ENCODE peak calls at places on chromosomes 6 and 20, in ten cellular contexts. One of them, this sample, is unnamed.

GRCh38 chr6:41284726-41285125 is 1.8 kb downstream of the TREM1 start:
- DNase-seq in heart right ventricle: no peak
- DNase-seq in astrocyte: peak
- DNase-seq in fibroblast of pulmonary artery: peak
- DNase-seq in bronchial epithelial cell: peak
- DNase-seq in AG04450: no peak
- DNase-seq in IMR-90: peak
- DNase-seq in cardiac fibroblast: peak
- DNase-seq in prostate gland: no peak
- DNase-seq in GM23338: no peak
- DNase-seq in this sample: peak

GRCh38 chr20:62065669-62066338 is at the start of gene TAF4:
- DNase-seq in heart right ventricle: peak
- DNase-seq in astrocyte: peak
- DNase-seq in fibroblast of pulmonary artery: peak
- DNase-seq in bronchial epithelial cell: no peak
- DNase-seq in AG04450: peak
- DNase-seq in IMR-90: peak
- DNase-seq in cardiac fibroblast: peak
- DNase-seq in prostate gland: peak
- DNase-seq in GM23338: peak
- DNase-seq in this sample: peak

GRCh38 chr20:48725589-48725991 is 102.2 kb downstream of the PREX1 start:
- DNase-seq in heart right ventricle: no peak
- DNase-seq in astrocyte: peak
- DNase-seq in fibroblast of pulmonary artery: peak
- DNase-seq in bronchial epithelial cell: no peak
- DNase-seq in AG04450: no peak
- DNase-seq in IMR-90: peak
- DNase-seq in cardiac fibroblast: peak
- DNase-seq in prostate gland: no peak
- DNase-seq in GM23338: no peak
- DNase-seq in this sample: peak

GRCh38 chr6:38973178-38974057 is 75.2 kb upstream of the GLP1R start:
- DNase-seq in heart right ventricle: no peak
- DNase-seq in astrocyte: peak
- DNase-seq in fibroblast of pulmonary artery: peak
- DNase-seq in bronchial epithelial cell: peak
- DNase-seq in AG04450: peak
- DNase-seq in IMR-90: peak
- DNase-seq in cardiac fibroblast: peak
- DNase-seq in prostate gland: peak
- DNase-seq in GM23338: peak
- DNase-seq in this sample: peak

GRCh38 chr6:106820412-106820852 is 154.1 kb downstream of the CD24 start:
- DNase-seq in heart right ventricle: no peak
- DNase-seq in astrocyte: peak
- DNase-seq in fibroblast of pulmonary artery: peak
- DNase-seq in bronchial epithelial cell: no peak
- DNase-seq in AG04450: no peak
- DNase-seq in IMR-90: peak
- DNase-seq in cardiac fibroblast: peak
- DNase-seq in prostate gland: no peak
- DNase-seq in GM23338: no peak
- DNase-seq in this sample: peak

GRCh38 chr6:43851204-43851855 is 81.3 kb downstream of the VEGFA start:
- DNase-seq in heart right ventricle: no peak
- DNase-seq in astrocyte: peak
- DNase-seq in fibroblast of pulmonary artery: peak
- DNase-seq in bronchial epithelial cell: no peak
- DNase-seq in AG04450: no peak
- DNase-seq in IMR-90: peak
- DNase-seq in cardiac fibroblast: peak
- DNase-seq in prostate gland: no peak
- DNase-seq in GM23338: peak
- DNase-seq in this sample: peak

GRCh38 chr20:6058684-6059295 is 4.9 kb upstream of the LRRN4 start:
- DNase-seq in heart right ventricle: no peak
- DNase-seq in astrocyte: peak
- DNase-seq in fibroblast of pulmonary artery: peak
- DNase-seq in bronchial epithelial cell: peak
- DNase-seq in AG04450: no peak
- DNase-seq in IMR-90: no peak
- DNase-seq in cardiac fibroblast: peak
- DNase-seq in prostate gland: no peak
- DNase-seq in GM23338: no peak
- DNase-seq in this sample: no peak

GRCh38 chr20:37542281-37542680 is 14.6 kb upstream of the BLCAP start:
- DNase-seq in heart right ventricle: no peak
- DNase-seq in astrocyte: no peak
- DNase-seq in fibroblast of pulmonary artery: no peak
- DNase-seq in bronchial epithelial cell: peak
- DNase-seq in AG04450: no peak
- DNase-seq in IMR-90: peak
- DNase-seq in cardiac fibroblast: no peak
- DNase-seq in prostate gland: no peak
- DNase-seq in GM23338: no peak
- DNase-seq in this sample: no peak

GRCh38 chr20:53004267-53004813 is 32.2 kb downstream of the TSHZ2 start:
- DNase-seq in heart right ventricle: no peak
- DNase-seq in astrocyte: no peak
- DNase-seq in fibroblast of pulmonary artery: no peak
- DNase-seq in bronchial epithelial cell: no peak
- DNase-seq in AG04450: no peak
- DNase-seq in IMR-90: no peak
- DNase-seq in cardiac fibroblast: no peak
- DNase-seq in prostate gland: no peak
- DNase-seq in GM23338: no peak
- DNase-seq in this sample: no peak

GRCh38 chr20:53122853-53123252 is 150.7 kb downstream of the TSHZ2 start:
- DNase-seq in heart right ventricle: no peak
- DNase-seq in astrocyte: no peak
- DNase-seq in fibroblast of pulmonary artery: no peak
- DNase-seq in bronchial epithelial cell: no peak
- DNase-seq in AG04450: no peak
- DNase-seq in IMR-90: no peak
- DNase-seq in cardiac fibroblast: no peak
- DNase-seq in prostate gland: no peak
- DNase-seq in GM23338: no peak
- DNase-seq in this sample: no peak

GRCh38 chr20:3595541-3595940 is 67.7 kb downstream of the GFRA4 start:
- DNase-seq in heart right ventricle: no peak
- DNase-seq in astrocyte: no peak
- DNase-seq in fibroblast of pulmonary artery: no peak
- DNase-seq in bronchial epithelial cell: no peak
- DNase-seq in AG04450: no peak
- DNase-seq in IMR-90: no peak
- DNase-seq in cardiac fibroblast: no peak
- DNase-seq in prostate gland: no peak
- DNase-seq in GM23338: peak
- DNase-seq in this sample: no peak

GRCh38 chr6:28635547-28636158 is 110.0 kb downstream of the GPX5 start:
- DNase-seq in heart right ventricle: no peak
- DNase-seq in astrocyte: no peak
- DNase-seq in fibroblast of pulmonary artery: no peak
- DNase-seq in bronchial epithelial cell: no peak
- DNase-seq in AG04450: no peak
- DNase-seq in IMR-90: no peak
- DNase-seq in cardiac fibroblast: no peak
- DNase-seq in prostate gland: no peak
- DNase-seq in GM23338: peak
- DNase-seq in this sample: no peak

GRCh38 chr20:48178607-48179006 is 393.3 kb upstream of the SULF2 start:
- DNase-seq in heart right ventricle: no peak
- DNase-seq in astrocyte: no peak
- DNase-seq in fibroblast of pulmonary artery: no peak
- DNase-seq in bronchial epithelial cell: no peak
- DNase-seq in AG04450: no peak
- DNase-seq in IMR-90: no peak
- DNase-seq in cardiac fibroblast: no peak
- DNase-seq in prostate gland: no peak
- DNase-seq in GM23338: peak
- DNase-seq in this sample: no peak

GRCh38 chr6:113383701-113384100 is 473.4 kb upstream of the MARCKS start:
- DNase-seq in heart right ventricle: no peak
- DNase-seq in astrocyte: peak
- DNase-seq in fibroblast of pulmonary artery: no peak
- DNase-seq in bronchial epithelial cell: no peak
- DNase-seq in AG04450: no peak
- DNase-seq in IMR-90: peak
- DNase-seq in cardiac fibroblast: no peak
- DNase-seq in prostate gland: no peak
- DNase-seq in GM23338: no peak
- DNase-seq in this sample: no peak

GRCh38 chr6:3835055-3835731 is 14.0 kb upstream of the FAM50B start:
- DNase-seq in heart right ventricle: no peak
- DNase-seq in astrocyte: no peak
- DNase-seq in fibroblast of pulmonary artery: peak
- DNase-seq in bronchial epithelial cell: no peak
- DNase-seq in AG04450: no peak
- DNase-seq in IMR-90: no peak
- DNase-seq in cardiac fibroblast: peak
- DNase-seq in prostate gland: no peak
- DNase-seq in GM23338: peak
- DNase-seq in this sample: peak

GRCh38 chr6:168408504-168409136 is 32.4 kb upstream of the SMOC2 start:
- DNase-seq in heart right ventricle: no peak
- DNase-seq in astrocyte: no peak
- DNase-seq in fibroblast of pulmonary artery: no peak
- DNase-seq in bronchial epithelial cell: no peak
- DNase-seq in AG04450: no peak
- DNase-seq in IMR-90: no peak
- DNase-seq in cardiac fibroblast: no peak
- DNase-seq in prostate gland: no peak
- DNase-seq in GM23338: no peak
- DNase-seq in this sample: no peak

GRCh38 chr6:19231878-19232519 is 605.2 kb upstream of the ID4 start:
- DNase-seq in heart right ventricle: no peak
- DNase-seq in astrocyte: no peak
- DNase-seq in fibroblast of pulmonary artery: no peak
- DNase-seq in bronchial epithelial cell: no peak
- DNase-seq in AG04450: no peak
- DNase-seq in IMR-90: no peak
- DNase-seq in cardiac fibroblast: no peak
- DNase-seq in prostate gland: no peak
- DNase-seq in GM23338: no peak
- DNase-seq in this sample: no peak

GRCh38 chr20:58389324-58389967 is 417 bp downstream of the VAPB start:
- DNase-seq in heart right ventricle: no peak
- DNase-seq in astrocyte: peak
- DNase-seq in fibroblast of pulmonary artery: peak
- DNase-seq in bronchial epithelial cell: no peak
- DNase-seq in AG04450: no peak
- DNase-seq in IMR-90: peak
- DNase-seq in cardiac fibroblast: peak
- DNase-seq in prostate gland: no peak
- DNase-seq in GM23338: peak
- DNase-seq in this sample: peak

GRCh38 chr6:8182209-8182845 is 80.0 kb upstream of the EEF1E1 start:
- DNase-seq in heart right ventricle: no peak
- DNase-seq in astrocyte: no peak
- DNase-seq in fibroblast of pulmonary artery: peak
- DNase-seq in bronchial epithelial cell: no peak
- DNase-seq in AG04450: no peak
- DNase-seq in IMR-90: peak
- DNase-seq in cardiac fibroblast: peak
- DNase-seq in prostate gland: no peak
- DNase-seq in GM23338: no peak
- DNase-seq in this sample: peak

GRCh38 chr6:81752969-81753708 is 658 bp upstream of the TENT5A start:
- DNase-seq in heart right ventricle: peak
- DNase-seq in astrocyte: peak
- DNase-seq in fibroblast of pulmonary artery: peak
- DNase-seq in bronchial epithelial cell: peak
- DNase-seq in AG04450: peak
- DNase-seq in IMR-90: peak
- DNase-seq in cardiac fibroblast: peak
- DNase-seq in prostate gland: peak
- DNase-seq in GM23338: peak
- DNase-seq in this sample: peak
- H3K4me3 ChIP-seq in heart right ventricle: peak
- H3K4me3 ChIP-seq in astrocyte: peak
- H3K4me3 ChIP-seq in fibroblast of pulmonary artery: peak
- H3K4me3 ChIP-seq in bronchial epithelial cell: peak
- H3K4me3 ChIP-seq in AG04450: peak
- H3K4me3 ChIP-seq in IMR-90: peak
- H3K4me3 ChIP-seq in cardiac fibroblast: peak
- H3K4me3 ChIP-seq in prostate gland: peak
- H3K4me3 ChIP-seq in GM23338: peak
- H3K4me3 ChIP-seq in this sample: peak

GRCh38 chr6:32047855-32048766 is 9.9 kb downstream of the CYP21A2 start:
- DNase-seq in heart right ventricle: peak
- DNase-seq in astrocyte: no peak
- DNase-seq in fibroblast of pulmonary artery: peak
- DNase-seq in bronchial epithelial cell: peak
- DNase-seq in AG04450: peak
- DNase-seq in IMR-90: peak
- DNase-seq in cardiac fibroblast: peak
- DNase-seq in prostate gland: peak
- DNase-seq in GM23338: peak
- DNase-seq in this sample: peak
- TF ChIP-seq CTCF in heart right ventricle: peak
- TF ChIP-seq CTCF in astrocyte: peak
- TF ChIP-seq CTCF in fibroblast of pulmonary artery: peak
- TF ChIP-seq CTCF in bronchial epithelial cell: peak
- TF ChIP-seq CTCF in AG04450: peak
- TF ChIP-seq CTCF in IMR-90: peak
- TF ChIP-seq CTCF in cardiac fibroblast: peak
- TF ChIP-seq CTCF in prostate gland: peak
- TF ChIP-seq CTCF in GM23338: peak
- TF ChIP-seq CTCF in this sample: peak

DNA sequence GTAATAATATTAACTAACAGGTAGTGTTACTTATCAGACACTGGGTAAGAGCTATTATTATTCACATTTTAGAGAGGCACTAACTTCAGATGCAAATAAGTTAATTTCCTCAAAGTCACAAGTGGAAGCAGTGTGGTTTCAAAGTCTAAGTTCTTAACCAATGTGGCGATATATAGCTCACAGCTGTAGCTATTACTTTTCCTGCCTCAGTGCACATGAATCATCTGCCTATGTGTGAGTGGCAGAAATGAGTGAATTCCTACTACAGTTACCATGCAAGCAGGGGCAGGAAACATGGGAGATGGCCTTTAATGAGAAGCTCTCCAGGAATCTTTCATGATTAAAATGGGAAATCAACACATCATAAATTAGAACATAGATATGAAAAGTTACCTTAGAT is 126.2 kb upstream of the EYA4 start:
- DNase-seq in heart right ventricle: no peak
- DNase-seq in astrocyte: peak
- DNase-seq in fibroblast of pulmonary artery: no peak
- DNase-seq in bronchial epithelial cell: peak
- DNase-seq in AG04450: no peak
- DNase-seq in IMR-90: peak
- DNase-seq in cardiac fibroblast: no peak
- DNase-seq in prostate gland: no peak
- DNase-seq in GM23338: no peak
- DNase-seq in this sample: no peak
- H3K4me3 ChIP-seq in heart right ventricle: no peak
- H3K4me3 ChIP-seq in astrocyte: no peak
- H3K4me3 ChIP-seq in fibroblast of pulmonary artery: no peak
- H3K4me3 ChIP-seq in bronchial epithelial cell: no peak
- H3K4me3 ChIP-seq in AG04450: no peak
- H3K4me3 ChIP-seq in IMR-90: no peak
- H3K4me3 ChIP-seq in cardiac fibroblast: no peak
- H3K4me3 ChIP-seq in prostate gland: no peak
- H3K4me3 ChIP-seq in GM23338: no peak
- H3K4me3 ChIP-seq in this sample: no peak

GRCh38 chr20:7113577-7114466 is 346.3 kb downstream of the BMP2 start:
- DNase-seq in heart right ventricle: peak
- DNase-seq in astrocyte: peak
- DNase-seq in fibroblast of pulmonary artery: peak
- DNase-seq in bronchial epithelial cell: peak
- DNase-seq in AG04450: no peak
- DNase-seq in IMR-90: peak
- DNase-seq in cardiac fibroblast: peak
- DNase-seq in prostate gland: no peak
- DNase-seq in GM23338: peak
- DNase-seq in this sample: peak
- TF ChIP-seq CTCF in heart right ventricle: peak
- TF ChIP-seq CTCF in astrocyte: peak
- TF ChIP-seq CTCF in fibroblast of pulmonary artery: peak
- TF ChIP-seq CTCF in bronchial epithelial cell: peak
- TF ChIP-seq CTCF in AG04450: peak
- TF ChIP-seq CTCF in IMR-90: peak
- TF ChIP-seq CTCF in cardiac fibroblast: peak
- TF ChIP-seq CTCF in prostate gland: no peak
- TF ChIP-seq CTCF in GM23338: peak
- TF ChIP-seq CTCF in this sample: peak

This sample was measured in fibroblast of mammary gland.